ENCODE peak calls at places on chromosome 5, in five cellular contexts. One of them, this sample, is unnamed.

GRCh38 chr5:172801184-172801671 is 30.2 kb upstream of the DUSP1 start:
- DNase-seq in cardiac fibroblast: peak; percentile 98
- DNase-seq in stomach: no peak
- DNase-seq in foreskin fibroblast: peak; percentile 90
- DNase-seq in cardiac muscle cell: no peak
- DNase-seq in this sample: no peak

GRCh38 chr5:122120957-122121356 is 8.4 kb upstream of the ZNF474 start:
- DNase-seq in cardiac muscle cell: no peak
- DNase-seq in cardiac fibroblast: peak; percentile 75
- DNase-seq in foreskin fibroblast: peak; percentile 45
- DNase-seq in stomach: no peak
- DNase-seq in this sample: no peak

GRCh38 chr5:161966544-161966943 is 101.0 kb upstream of the GABRG2 start:
- DNase-seq in foreskin fibroblast: no peak
- DNase-seq in cardiac fibroblast: peak; percentile 6
- DNase-seq in cardiac muscle cell: peak; percentile 42
- DNase-seq in stomach: no peak
- DNase-seq in this sample: no peak

GRCh38 chr5:167629634-167630033 is 661.8 kb upstream of the WWC1 start:
- DNase-seq in cardiac muscle cell: no peak
- DNase-seq in stomach: no peak
- DNase-seq in cardiac fibroblast: no peak
- DNase-seq in foreskin fibroblast: no peak
- DNase-seq in this sample: no peak

GRCh38 chr5:127840809-127841208 is 137.6 kb downstream of the CCDC192 start:
- DNase-seq in cardiac fibroblast: no peak
- DNase-seq in stomach: no peak
- DNase-seq in cardiac muscle cell: no peak
- DNase-seq in foreskin fibroblast: no peak
- DNase-seq in this sample: no peak

GRCh38 chr5:158802941-158803341 is 296.8 kb downstream of the EBF1 start:
- DNase-seq in cardiac fibroblast: peak; percentile 16
- DNase-seq in foreskin fibroblast: peak; percentile 33
- DNase-seq in cardiac muscle cell: no peak
- DNase-seq in stomach: no peak
- DNase-seq in this sample: no peak

GRCh38 chr5:42423285-42424152 is at the start of gene GHR:
- DNase-seq in foreskin fibroblast: peak; percentile 89
- DNase-seq in cardiac muscle cell: peak; percentile 94
- DNase-seq in stomach: peak; percentile 80
- DNase-seq in cardiac fibroblast: peak; percentile 95
- DNase-seq in this sample: peak; percentile 81

GRCh38 chr5:41346609-41347008 is 133.3 kb upstream of the C6 start:
- DNase-seq in foreskin fibroblast: no peak
- DNase-seq in stomach: no peak
- DNase-seq in cardiac fibroblast: peak; percentile 65
- DNase-seq in cardiac muscle cell: no peak
- DNase-seq in this sample: no peak

GRCh38 chr5:97383996-97384395 is 200.9 kb upstream of the RIOK2 start:
- DNase-seq in cardiac muscle cell: no peak
- DNase-seq in foreskin fibroblast: peak; percentile 21
- DNase-seq in stomach: no peak
- DNase-seq in cardiac fibroblast: peak; percentile 77
- DNase-seq in this sample: no peak

GRCh38 chr5:169081008-169081724 is 219.8 kb downstream of the SLIT3 start:
- DNase-seq in foreskin fibroblast: no peak
- DNase-seq in cardiac fibroblast: no peak
- DNase-seq in cardiac muscle cell: no peak
- DNase-seq in stomach: no peak
- DNase-seq in this sample: peak; percentile 35

GRCh38 chr5:64180661-64181343 is 15.2 kb downstream of the RNF180 start:
- DNase-seq in foreskin fibroblast: no peak
- DNase-seq in stomach: no peak
- DNase-seq in cardiac muscle cell: no peak
- DNase-seq in cardiac fibroblast: peak; percentile 44
- DNase-seq in this sample: no peak

GRCh38 chr5:14173419-14174234 is 30.5 kb downstream of the TRIO start:
- DNase-seq in foreskin fibroblast: peak; percentile 49
- DNase-seq in cardiac muscle cell: no peak
- DNase-seq in cardiac fibroblast: no peak
- DNase-seq in stomach: no peak
- DNase-seq in this sample: no peak

GRCh38 chr5:2169862-2170820 is 287.4 kb upstream of the IRX4 start:
- DNase-seq in cardiac fibroblast: no peak
- DNase-seq in stomach: no peak
- DNase-seq in cardiac muscle cell: peak; percentile 36
- DNase-seq in foreskin fibroblast: no peak
- DNase-seq in this sample: peak; percentile 34

GRCh38 chr5:62432618-62433064 is 20.1 kb downstream of the IPO11 start:
- DNase-seq in stomach: no peak
- DNase-seq in cardiac muscle cell: no peak
- DNase-seq in foreskin fibroblast: no peak
- DNase-seq in cardiac fibroblast: peak; percentile 38
- DNase-seq in this sample: no peak

GRCh38 chr5:32170303-32171170 is 3.6 kb downstream of the GOLPH3 start:
- DNase-seq in cardiac muscle cell: no peak
- DNase-seq in foreskin fibroblast: peak; percentile 83
- DNase-seq in stomach: no peak
- DNase-seq in cardiac fibroblast: peak; percentile 69
- DNase-seq in this sample: no peak

GRCh38 chr5:125775896-125776295 is 647.3 kb upstream of the GRAMD2B start:
- DNase-seq in stomach: no peak
- DNase-seq in cardiac muscle cell: no peak
- DNase-seq in foreskin fibroblast: no peak
- DNase-seq in cardiac fibroblast: no peak
- DNase-seq in this sample: no peak

GRCh38 chr5:96781031-96781733 is 26.6 kb downstream of the ERAP1 start:
- DNase-seq in cardiac fibroblast: peak; percentile 49
- DNase-seq in cardiac muscle cell: no peak
- DNase-seq in foreskin fibroblast: peak; percentile 32
- DNase-seq in stomach: no peak
- DNase-seq in this sample: no peak

GRCh38 chr5:75363111-75363510 is 26.1 kb downstream of the HMGCR start:
- DNase-seq in foreskin fibroblast: no peak
- DNase-seq in stomach: no peak
- DNase-seq in cardiac fibroblast: no peak
- DNase-seq in cardiac muscle cell: no peak
- DNase-seq in this sample: no peak

GRCh38 chr5:62212648-62213047 is 93.4 kb upstream of the KIF2A start:
- DNase-seq in foreskin fibroblast: no peak
- DNase-seq in stomach: no peak
- DNase-seq in cardiac fibroblast: no peak
- DNase-seq in cardiac muscle cell: no peak
- DNase-seq in this sample: no peak

GRCh38 chr5:93076566-93076965 is 504.5 kb downstream of the NR2F1-AS1 start:
- DNase-seq in foreskin fibroblast: no peak
- DNase-seq in stomach: no peak
- DNase-seq in cardiac muscle cell: no peak
- DNase-seq in cardiac fibroblast: peak; percentile 37
- DNase-seq in this sample: no peak

GRCh38 chr5:88355490-88356050 is 86.9 kb upstream of the TMEM161B start:
- DNase-seq in stomach: no peak
- DNase-seq in cardiac fibroblast: no peak
- DNase-seq in foreskin fibroblast: no peak
- DNase-seq in cardiac muscle cell: no peak
- DNase-seq in this sample: no peak

GRCh38 chr5:52449506-52449905 is 338.2 kb upstream of the ITGA1 start:
- DNase-seq in foreskin fibroblast: no peak
- DNase-seq in cardiac fibroblast: no peak
- DNase-seq in cardiac muscle cell: no peak
- DNase-seq in stomach: no peak
- DNase-seq in this sample: no peak

GRCh38 chr5:140800816-140801493 is at the start of gene PCDHA3:
- DNase-seq in cardiac fibroblast: peak; percentile 39
- DNase-seq in foreskin fibroblast: no peak
- DNase-seq in cardiac muscle cell: no peak
- DNase-seq in stomach: no peak
- DNase-seq in this sample: no peak
- TF ChIP-seq CTCF in cardiac fibroblast: peak; percentile 13
- TF ChIP-seq CTCF in foreskin fibroblast: no peak
- TF ChIP-seq CTCF in cardiac muscle cell: peak; percentile 18
- TF ChIP-seq CTCF in stomach: no peak
- TF ChIP-seq CTCF in this sample: no peak

GRCh38 chr5:113294341-113295110 is 140.3 kb downstream of the TSSK1B start:
- DNase-seq in foreskin fibroblast: peak; percentile 83
- DNase-seq in cardiac muscle cell: peak; percentile 93
- DNase-seq in cardiac fibroblast: peak; percentile 91
- DNase-seq in stomach: peak; percentile 77
- DNase-seq in this sample: peak; percentile 89
- TF ChIP-seq CTCF in foreskin fibroblast: peak; percentile 14
- TF ChIP-seq CTCF in cardiac muscle cell: peak; percentile 28
- TF ChIP-seq CTCF in cardiac fibroblast: peak; percentile 26
- TF ChIP-seq CTCF in stomach: no peak
- TF ChIP-seq CTCF in this sample: no peak

GRCh38 chr5:143800715-143801114 is 11.2 kb upstream of the HMHB1 start:
- DNase-seq in stomach: no peak
- DNase-seq in cardiac fibroblast: no peak
- DNase-seq in cardiac muscle cell: no peak
- DNase-seq in foreskin fibroblast: no peak
- DNase-seq in this sample: no peak

GRCh38 chr5:143801251-143801650 is 10.7 kb upstream of the HMHB1 start:
- DNase-seq in cardiac muscle cell: no peak
- DNase-seq in stomach: no peak
- DNase-seq in foreskin fibroblast: no peak
- DNase-seq in cardiac fibroblast: no peak
- DNase-seq in this sample: no peak

GRCh38 chr5:143812085-143812705 is at the start of gene HMHB1:
- DNase-seq in stomach: no peak
- DNase-seq in foreskin fibroblast: no peak
- DNase-seq in cardiac fibroblast: no peak
- DNase-seq in cardiac muscle cell: no peak
- DNase-seq in this sample: no peak

GRCh38 chr5:143807401-143807800 is 4.6 kb upstream of the HMHB1 start:
- DNase-seq in cardiac muscle cell: no peak
- DNase-seq in foreskin fibroblast: no peak
- DNase-seq in stomach: no peak
- DNase-seq in cardiac fibroblast: no peak
- DNase-seq in this sample: no peak

DNA sequence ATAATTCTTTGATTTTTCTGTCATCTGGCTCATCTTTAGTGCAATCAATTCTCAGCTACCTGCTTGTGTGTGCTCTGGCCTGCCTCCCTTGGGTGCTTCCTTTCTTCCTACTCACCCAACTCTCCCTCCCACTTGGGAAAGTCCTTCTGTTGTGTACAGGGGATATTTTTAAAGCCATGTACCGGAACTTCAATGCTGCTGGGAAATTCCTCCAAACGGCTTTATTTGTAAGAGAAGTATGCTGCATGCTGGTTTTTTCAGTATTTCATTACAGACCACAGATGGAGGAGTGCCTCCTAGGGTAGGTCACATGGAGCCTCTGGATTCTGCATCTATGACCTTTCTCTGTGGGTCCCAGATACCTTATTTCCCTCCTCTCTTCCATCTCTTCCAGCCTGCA is 5.4 kb upstream of the HMHB1 start:
- DNase-seq in cardiac fibroblast: peak; percentile 29
- DNase-seq in foreskin fibroblast: no peak
- DNase-seq in cardiac muscle cell: no peak
- DNase-seq in stomach: no peak
- DNase-seq in this sample: no peak
- TF ChIP-seq CTCF in cardiac fibroblast: no peak
- TF ChIP-seq CTCF in foreskin fibroblast: no peak
- TF ChIP-seq CTCF in cardiac muscle cell: no peak
- TF ChIP-seq CTCF in stomach: no peak
- TF ChIP-seq CTCF in this sample: no peak

DNA sequence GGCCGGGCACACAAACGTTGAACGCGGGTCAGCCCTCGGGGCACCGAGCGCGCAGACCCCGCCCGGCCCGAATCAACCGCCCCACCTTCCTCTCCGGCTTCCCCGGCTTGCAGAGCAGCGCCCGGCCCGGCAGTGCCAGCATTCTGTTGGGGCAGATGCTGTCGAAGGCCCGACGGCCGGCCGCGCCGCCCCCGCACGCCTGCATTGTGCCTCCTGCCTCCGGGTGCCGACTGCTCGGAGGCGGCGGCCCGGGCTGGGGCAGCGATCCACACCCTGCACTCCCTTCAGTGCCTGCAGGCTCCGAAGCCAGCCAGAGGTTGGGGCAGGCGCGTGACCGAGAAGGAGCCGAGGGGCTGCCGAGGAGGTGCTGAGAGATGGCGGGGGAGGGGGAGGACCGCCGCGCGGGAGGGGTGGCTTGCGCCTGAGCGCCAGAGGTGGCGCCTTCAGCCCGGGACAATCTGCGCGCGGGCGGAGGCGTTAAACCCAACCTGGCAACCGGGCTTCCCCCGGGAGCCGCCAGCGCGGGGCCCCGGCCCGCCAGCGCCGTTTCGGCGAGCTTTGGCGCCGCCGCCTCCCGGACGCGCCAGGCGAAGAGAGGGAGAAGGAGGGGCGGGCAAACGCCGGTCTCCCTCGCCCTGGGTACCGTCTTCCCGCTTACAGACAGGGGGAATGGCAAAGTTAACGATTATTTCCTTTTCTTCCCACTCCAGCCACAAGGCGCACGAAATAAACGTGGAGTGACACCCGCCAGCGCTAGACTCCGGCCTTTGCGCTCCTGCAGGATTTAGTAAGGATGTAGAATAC is at the start of gene MCIDAS:
- DNase-seq in foreskin fibroblast: no peak
- DNase-seq in cardiac muscle cell: peak; percentile 76
- DNase-seq in cardiac fibroblast: peak; percentile 35
- DNase-seq in stomach: peak; percentile 81
- DNase-seq in this sample: peak; percentile 80
- TF ChIP-seq CTCF in foreskin fibroblast: no peak
- TF ChIP-seq CTCF in cardiac muscle cell: peak; percentile 3
- TF ChIP-seq CTCF in cardiac fibroblast: no peak
- TF ChIP-seq CTCF in stomach: peak; percentile 30
- TF ChIP-seq CTCF in this sample: peak; percentile 24

GRCh38 chr5:133892774-133893173 is 75.7 kb downstream of the C5orf15 start:
- DNase-seq in foreskin fibroblast: no peak
- DNase-seq in stomach: no peak
- DNase-seq in cardiac muscle cell: no peak
- DNase-seq in cardiac fibroblast: no peak
- DNase-seq in this sample: no peak
- TF ChIP-seq CTCF in foreskin fibroblast: no peak
- TF ChIP-seq CTCF in stomach: no peak
- TF ChIP-seq CTCF in cardiac muscle cell: no peak
- TF ChIP-seq CTCF in cardiac fibroblast: no peak
- TF ChIP-seq CTCF in this sample: no peak